ENCODE peak calls at places on chromosomes 7 and 10, in nine cellular contexts. D, B, Z, L, H, M, S, K and V are unnamed samples.

GRCh38 chr7:35630573-35630972 is 64.4 kb downstream of the HERPUD2 start:
- DNase-seq in K (no peak), Z (no peak), L (no peak), D (peak), B (peak), S (no peak), M (no peak), H (no peak), V (no peak)

GRCh38 chr10:12531305-12531738 is 182.0 kb downstream of the CAMK1D start:
- DNase-seq in B (no peak), Z (peak), L (no peak), K (no peak), M (no peak), H (no peak), D (peak), S (peak), V (no peak)

GRCh38 chr10:128178319-128178937 is 52.2 kb upstream of the MKI67 start:
- DNase-seq in Z (peak), L (no peak), B (peak), K (no peak), S (no peak), H (no peak), D (peak), M (peak), V (no peak)

GRCh38 chr10:73816917-73817729 is 5.7 kb upstream of the NDST2 start:
- DNase-seq in S (no peak), K (no peak), L (no peak), H (no peak), D (no peak), M (peak), B (peak), Z (no peak), V (no peak)

GRCh38 chr10:88493676-88494483 is 89.2 kb downstream of the RNLS start:
- DNase-seq in B (no peak), Z (no peak), D (peak), M (no peak), K (no peak), S (no peak), H (peak), L (peak), V (no peak)

GRCh38 chr10:92822964-92823363 is 25.4 kb upstream of the EXOC6 start:
- DNase-seq in H (no peak), K (no peak), D (peak), M (no peak), Z (no peak), B (peak), L (no peak), S (no peak), V (no peak)

GRCh38 chr7:140229591-140230516 is 53.1 kb upstream of the KDM7A start:
- DNase-seq in S (peak), M (peak), L (no peak), H (no peak), B (no peak), D (no peak), K (no peak), Z (no peak), V (peak)

GRCh38 chr7:138167869-138168296 is 91.6 kb downstream of the AKR1D1 start:
- DNase-seq in K (no peak), L (no peak), D (no peak), Z (no peak), B (no peak), H (no peak), S (no peak), M (no peak), V (no peak)

GRCh38 chr10:119396008-119396708 is 146.4 kb downstream of the RGS10 start:
- DNase-seq in D (no peak), K (no peak), S (no peak), L (no peak), H (no peak), Z (no peak), M (no peak), B (no peak), V (no peak)

GRCh38 chr7:95509199-95509598 is 23.5 kb downstream of the ASB4 start:
- DNase-seq in K (no peak), H (no peak), D (peak), Z (peak), M (no peak), S (no peak), L (no peak), B (peak), V (no peak)

GRCh38 chr10:67607472-67607871 is 88.5 kb downstream of the CTNNA3 start:
- DNase-seq in D (peak), Z (no peak), M (no peak), S (no peak), K (no peak), L (no peak), B (peak), H (no peak), V (no peak)

GRCh38 chr10:30270247-30270646 is 78.8 kb downstream of the MTPAP start:
- DNase-seq in M (no peak), S (no peak), B (no peak), D (peak), H (no peak), L (no peak), Z (no peak), K (no peak), V (no peak)

GRCh38 chr7:94059747-94060146 is 55.6 kb upstream of the BET1 start:
- DNase-seq in M (no peak), Z (no peak), H (no peak), L (no peak), S (no peak), B (peak), D (peak), K (no peak), V (no peak)

GRCh38 chr7:66344166-66344565 is 139.0 kb downstream of the TPST1 start:
- DNase-seq in M (no peak), D (peak), K (no peak), H (no peak), S (no peak), B (peak), Z (no peak), L (no peak), V (no peak)

DNA sequence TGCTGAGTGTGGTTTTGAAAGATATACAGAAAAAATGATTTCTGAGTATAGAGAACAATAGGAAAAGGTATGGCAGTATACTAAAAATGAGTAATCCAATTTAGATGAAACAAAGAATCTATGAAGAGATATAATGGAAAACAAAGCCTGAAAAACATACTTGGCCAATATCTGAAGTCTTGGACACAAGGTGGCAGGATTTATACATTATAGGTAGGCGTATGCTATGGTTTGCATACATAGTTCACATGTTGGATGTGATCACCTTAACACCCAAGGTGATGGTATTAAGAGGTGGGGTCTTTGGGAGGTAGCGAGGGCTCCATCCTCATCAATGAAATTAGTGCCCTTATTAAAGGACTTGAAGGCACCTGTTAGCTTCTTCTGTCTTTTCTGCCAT is 34.5 kb upstream of the BPGM start:
- DNase-seq in M (no peak), B (peak), K (no peak), Z (no peak), D (no peak), S (no peak), L (no peak), H (no peak), V (no peak)
- TF ChIP-seq CTCF in M (peak), B (peak), K (no peak), Z (no peak), D (no peak), S (no peak), L (no peak), H (no peak), V (no peak)

GRCh38 chr10:17109475-17110207 is 20.0 kb downstream of the CUBN start:
- DNase-seq in M (no peak), S (no peak), L (peak), Z (peak), D (peak), H (no peak), B (peak), K (no peak), V (no peak)
- TF ChIP-seq CTCF in M (no peak), S (no peak), L (no peak), Z (no peak), D (no peak), H (no peak), B (no peak), K (no peak), V (no peak)

GRCh38 chr10:34078017-34078416 is 737.1 kb downstream of the PARD3 start:
- DNase-seq in K (no peak), L (no peak), M (no peak), S (no peak), B (no peak), D (no peak), Z (no peak), H (no peak), V (no peak)
- TF ChIP-seq CTCF in K (no peak), L (no peak), M (no peak), S (peak), B (peak), D (peak), Z (no peak), H (peak), V (no peak)

DNA sequence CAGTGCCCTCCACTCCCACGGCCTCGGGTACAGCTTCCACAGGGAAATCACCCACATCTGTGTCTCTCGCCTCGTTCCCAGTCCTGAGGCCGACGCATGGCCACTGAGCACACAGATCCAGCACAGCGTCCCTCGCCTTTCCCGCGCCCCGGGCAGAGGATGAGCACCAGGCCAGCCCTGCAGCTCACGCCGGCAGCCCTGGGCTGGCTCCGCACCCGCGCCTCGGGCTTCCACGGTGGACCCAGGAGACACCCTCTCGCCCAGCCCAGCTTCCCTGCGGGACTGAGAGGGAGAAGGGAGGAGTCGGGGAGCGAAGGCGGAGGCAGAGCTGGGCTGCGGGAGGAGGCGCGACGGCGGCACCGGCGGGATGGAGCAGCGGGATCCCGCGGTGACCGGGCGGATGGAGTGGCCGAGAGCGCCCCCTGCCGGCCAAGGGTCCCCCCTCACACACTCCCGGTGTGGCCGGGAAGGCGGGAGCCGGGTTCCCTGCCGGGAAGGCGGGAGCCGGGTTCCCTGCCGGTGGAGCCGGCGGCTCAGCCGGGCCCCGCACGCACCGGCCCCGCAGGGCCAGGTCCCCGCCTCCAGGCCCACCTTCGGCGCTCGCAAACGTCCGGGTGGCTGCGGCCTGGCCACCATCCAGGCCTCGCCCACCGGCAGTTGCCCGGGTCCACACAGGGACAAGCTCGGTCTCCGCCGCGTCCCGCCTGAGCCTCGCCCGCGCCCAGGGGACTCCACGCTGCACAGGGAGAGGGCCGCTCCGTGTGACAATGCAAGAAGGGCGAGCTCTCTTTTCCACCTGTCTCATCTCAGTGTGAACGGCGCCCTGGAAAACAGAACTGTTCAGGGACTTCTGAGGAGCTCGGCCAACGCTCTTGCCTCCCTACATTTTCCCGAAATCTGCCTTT is 110.3 kb upstream of the LANCL2 start:
- DNase-seq in H (no peak), S (peak), M (peak), L (no peak), Z (peak), B (peak), K (peak), D (peak), V (peak)
- TF ChIP-seq CTCF in H (peak), S (peak), M (peak), L (peak), Z (peak), B (peak), K (peak), D (peak), V (no peak)

GRCh38 chr10:103246328-103246727 is 641 bp downstream of the RPEL1 start:
- DNase-seq in L (no peak), H (no peak), B (peak), S (no peak), M (no peak), K (no peak), Z (no peak), D (no peak), V (no peak)
- TF ChIP-seq CTCF in L (peak), H (peak), B (no peak), S (no peak), M (no peak), K (no peak), Z (no peak), D (no peak), V (no peak)

GRCh38 chr10:80458638-80459037 is 4.5 kb downstream of the TSPAN14 start:
- DNase-seq in Z (no peak), H (no peak), M (no peak), L (no peak), B (no peak), S (no peak), D (no peak), K (no peak), V (no peak)

GRCh38 chr10:80459047-80459865 is 5.1 kb downstream of the TSPAN14 start:
- DNase-seq in Z (peak), B (peak), D (no peak), S (peak), M (peak), H (peak), L (no peak), K (peak), V (peak)

GRCh38 chr10:80462277-80462985 is 8.3 kb downstream of the TSPAN14 start:
- DNase-seq in D (peak), S (no peak), K (no peak), H (no peak), Z (peak), M (peak), B (peak), L (no peak), V (no peak)

GRCh38 chr10:80461208-80462183 is 7.4 kb downstream of the TSPAN14 start:
- DNase-seq in L (no peak), B (peak), Z (no peak), S (no peak), K (no peak), D (no peak), H (no peak), M (peak), V (no peak)

GRCh38 chr10:80460399-80461207 is 6.5 kb downstream of the TSPAN14 start:
- DNase-seq in Z (peak), D (peak), L (no peak), S (no peak), B (peak), M (peak), H (no peak), K (peak), V (no peak)
- TF ChIP-seq CTCF in Z (no peak), D (no peak), L (no peak), S (no peak), B (no peak), M (no peak), H (no peak), K (no peak), V (no peak)